ENCODE peak calls at places on chromosome 5, in four cellular contexts. One of them, this sample, is unnamed.

GRCh38 chr5:87242242-87242641 is 25.4 kb upstream of the RASA1 start:
- DNase-seq in neural progenitor cell: no peak
- DNase-seq in foreskin fibroblast: no peak
- DNase-seq in right atrium auricular region: no peak
- DNase-seq in this sample: no peak

GRCh38 chr5:142201471-142201887 is 92.9 kb downstream of the NDFIP1 start:
- DNase-seq in neural progenitor cell: no peak
- DNase-seq in foreskin fibroblast: peak
- DNase-seq in right atrium auricular region: no peak
- DNase-seq in this sample: peak

GRCh38 chr5:172412724-172413260 is 41.5 kb downstream of the SH3PXD2B start:
- DNase-seq in neural progenitor cell: no peak
- DNase-seq in foreskin fibroblast: peak
- DNase-seq in right atrium auricular region: peak
- DNase-seq in this sample: peak

GRCh38 chr5:175797521-175798038 is 73.8 kb upstream of the CPLX2 start:
- DNase-seq in neural progenitor cell: peak
- DNase-seq in foreskin fibroblast: no peak
- DNase-seq in right atrium auricular region: no peak
- DNase-seq in this sample: no peak

GRCh38 chr5:143641549-143641955 is 170.4 kb upstream of the HMHB1 start:
- DNase-seq in neural progenitor cell: no peak
- DNase-seq in foreskin fibroblast: peak
- DNase-seq in right atrium auricular region: no peak
- DNase-seq in this sample: peak

GRCh38 chr5:146426853-146427618 is 20.1 kb upstream of the TCERG1 start:
- DNase-seq in neural progenitor cell: peak
- DNase-seq in foreskin fibroblast: peak
- DNase-seq in right atrium auricular region: no peak
- DNase-seq in this sample: peak

GRCh38 chr5:139481122-139481533 is 1.4 kb downstream of the STING1 start:
- DNase-seq in neural progenitor cell: no peak
- DNase-seq in foreskin fibroblast: peak
- DNase-seq in right atrium auricular region: no peak
- DNase-seq in this sample: no peak

GRCh38 chr5:24642022-24642421 is 2.8 kb downstream of the CDH10 start:
- DNase-seq in neural progenitor cell: peak
- DNase-seq in foreskin fibroblast: peak
- DNase-seq in right atrium auricular region: no peak
- DNase-seq in this sample: peak

GRCh38 chr5:96248152-96248551 is 184.9 kb downstream of the PCSK1 start:
- DNase-seq in neural progenitor cell: no peak
- DNase-seq in foreskin fibroblast: no peak
- DNase-seq in right atrium auricular region: no peak
- DNase-seq in this sample: no peak

GRCh38 chr5:587403-587802 is 24.7 kb upstream of the CEP72 start:
- DNase-seq in neural progenitor cell: no peak
- DNase-seq in foreskin fibroblast: no peak
- DNase-seq in right atrium auricular region: no peak
- DNase-seq in this sample: no peak

GRCh38 chr5:135332519-135333150 is 66.4 kb downstream of the MACROH2A1 start:
- DNase-seq in neural progenitor cell: peak
- DNase-seq in foreskin fibroblast: peak
- DNase-seq in right atrium auricular region: no peak
- DNase-seq in this sample: peak

GRCh38 chr5:173454381-173454763 is 126.2 kb upstream of the STC2 start:
- DNase-seq in neural progenitor cell: no peak
- DNase-seq in foreskin fibroblast: peak
- DNase-seq in right atrium auricular region: no peak
- DNase-seq in this sample: no peak

GRCh38 chr5:14122089-14122488 is 21.1 kb upstream of the TRIO start:
- DNase-seq in neural progenitor cell: no peak
- DNase-seq in foreskin fibroblast: no peak
- DNase-seq in right atrium auricular region: no peak
- DNase-seq in this sample: no peak

GRCh38 chr5:129361441-129362025 is 98.6 kb upstream of the ADAMTS19 start:
- DNase-seq in neural progenitor cell: peak
- DNase-seq in foreskin fibroblast: peak
- DNase-seq in right atrium auricular region: no peak
- DNase-seq in this sample: no peak

GRCh38 chr5:172455511-172456061 is 1.3 kb upstream of the SH3PXD2B start:
- DNase-seq in neural progenitor cell: peak
- DNase-seq in foreskin fibroblast: peak
- DNase-seq in right atrium auricular region: no peak
- DNase-seq in this sample: no peak

GRCh38 chr5:172920447-172920849 is 38.8 kb upstream of the RPL26L1 start:
- DNase-seq in neural progenitor cell: no peak
- DNase-seq in foreskin fibroblast: peak
- DNase-seq in right atrium auricular region: no peak
- DNase-seq in this sample: peak

GRCh38 chr5:31113101-31113500 is 80.4 kb upstream of the CDH6 start:
- DNase-seq in neural progenitor cell: no peak
- DNase-seq in foreskin fibroblast: peak
- DNase-seq in right atrium auricular region: no peak
- DNase-seq in this sample: peak

GRCh38 chr5:86152988-86153560 is 464.7 kb upstream of the COX7C start:
- DNase-seq in neural progenitor cell: no peak
- DNase-seq in foreskin fibroblast: no peak
- DNase-seq in right atrium auricular region: no peak
- DNase-seq in this sample: no peak

GRCh38 chr5:6831678-6832077 is 118.4 kb downstream of the TENT4A start:
- DNase-seq in neural progenitor cell: no peak
- DNase-seq in foreskin fibroblast: no peak
- DNase-seq in right atrium auricular region: no peak
- DNase-seq in this sample: no peak

GRCh38 chr5:129906177-129906887 is 2.1 kb downstream of the CHSY3 start:
- DNase-seq in neural progenitor cell: peak
- DNase-seq in foreskin fibroblast: peak
- DNase-seq in right atrium auricular region: peak
- DNase-seq in this sample: peak

GRCh38 chr5:78964889-78965288 is 20.2 kb downstream of the ARSB start:
- DNase-seq in neural progenitor cell: peak
- DNase-seq in foreskin fibroblast: peak
- DNase-seq in right atrium auricular region: no peak
- DNase-seq in this sample: peak

GRCh38 chr5:66807743-66808142 is 211.6 kb downstream of the MAST4 start:
- DNase-seq in neural progenitor cell: peak
- DNase-seq in foreskin fibroblast: peak
- DNase-seq in right atrium auricular region: no peak
- DNase-seq in this sample: peak

GRCh38 chr5:95861221-95861857 is 38.8 kb upstream of the GLRX start:
- DNase-seq in neural progenitor cell: no peak
- DNase-seq in foreskin fibroblast: peak
- DNase-seq in right atrium auricular region: peak
- DNase-seq in this sample: peak

GRCh38 chr5:157548513-157549282 is 26.9 kb downstream of the ADAM19 start:
- DNase-seq in neural progenitor cell: no peak
- DNase-seq in foreskin fibroblast: peak
- DNase-seq in right atrium auricular region: no peak
- DNase-seq in this sample: no peak

GRCh38 chr5:146716636-146717035 is 161.9 kb downstream of the PPP2R2B start:
- DNase-seq in neural progenitor cell: no peak
- DNase-seq in foreskin fibroblast: no peak
- DNase-seq in right atrium auricular region: no peak
- DNase-seq in this sample: no peak

GRCh38 chr5:129243058-129243457 is 148.5 kb downstream of the ISOC1 start:
- DNase-seq in neural progenitor cell: no peak
- DNase-seq in foreskin fibroblast: peak
- DNase-seq in right atrium auricular region: no peak
- DNase-seq in this sample: no peak

DNA sequence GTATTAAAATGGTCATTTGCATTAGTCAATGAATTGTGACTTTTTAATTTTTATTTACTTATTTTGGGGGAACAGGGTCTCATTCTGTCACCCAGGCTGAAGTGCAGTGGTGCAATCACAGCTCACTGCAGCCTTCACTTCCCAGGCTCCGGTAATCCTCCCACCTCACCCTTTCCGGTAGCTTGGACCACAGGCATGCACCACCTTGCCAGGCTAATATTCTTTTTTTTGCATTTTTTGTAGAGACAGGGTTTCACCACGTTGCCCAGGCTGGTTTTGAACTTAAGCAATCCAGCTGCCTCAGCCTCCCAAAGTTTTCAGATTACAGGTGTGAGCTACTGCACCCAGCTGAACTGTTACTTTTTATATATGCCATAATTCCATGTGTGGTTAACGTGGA is 143.4 kb downstream of the FBXL17 start:
- DNase-seq in neural progenitor cell: no peak
- DNase-seq in foreskin fibroblast: no peak
- DNase-seq in right atrium auricular region: no peak
- DNase-seq in this sample: no peak
- TF ChIP-seq CTCF in neural progenitor cell: no peak
- TF ChIP-seq CTCF in foreskin fibroblast: no peak
- TF ChIP-seq CTCF in right atrium auricular region: no peak
- TF ChIP-seq CTCF in this sample: no peak

DNA sequence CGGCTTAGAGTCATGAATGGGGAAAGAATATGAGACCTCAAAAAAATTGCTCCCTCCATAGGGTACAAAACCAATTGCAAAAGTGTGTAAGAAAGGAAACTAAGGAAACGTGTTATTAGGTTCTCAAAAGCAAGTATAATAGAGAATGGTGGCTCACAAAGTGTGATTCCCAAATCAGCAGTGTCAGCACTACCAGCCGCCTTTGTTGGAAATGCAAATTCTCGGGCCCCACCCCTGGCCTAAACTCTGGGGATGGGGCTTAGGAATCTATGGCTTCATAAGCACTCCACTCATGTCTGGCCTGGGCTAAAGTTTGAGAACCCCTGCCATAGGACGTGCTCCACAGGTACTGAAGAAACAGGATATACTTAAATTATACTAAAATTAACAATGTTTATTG is 1.6 kb upstream of the CCDC69 start:
- DNase-seq in neural progenitor cell: no peak
- DNase-seq in foreskin fibroblast: no peak
- DNase-seq in right atrium auricular region: no peak
- DNase-seq in this sample: no peak
- H3K4me3 ChIP-seq in neural progenitor cell: no peak
- H3K4me3 ChIP-seq in foreskin fibroblast: no peak
- H3K4me3 ChIP-seq in right atrium auricular region: no peak
- H3K4me3 ChIP-seq in this sample: no peak

DNA sequence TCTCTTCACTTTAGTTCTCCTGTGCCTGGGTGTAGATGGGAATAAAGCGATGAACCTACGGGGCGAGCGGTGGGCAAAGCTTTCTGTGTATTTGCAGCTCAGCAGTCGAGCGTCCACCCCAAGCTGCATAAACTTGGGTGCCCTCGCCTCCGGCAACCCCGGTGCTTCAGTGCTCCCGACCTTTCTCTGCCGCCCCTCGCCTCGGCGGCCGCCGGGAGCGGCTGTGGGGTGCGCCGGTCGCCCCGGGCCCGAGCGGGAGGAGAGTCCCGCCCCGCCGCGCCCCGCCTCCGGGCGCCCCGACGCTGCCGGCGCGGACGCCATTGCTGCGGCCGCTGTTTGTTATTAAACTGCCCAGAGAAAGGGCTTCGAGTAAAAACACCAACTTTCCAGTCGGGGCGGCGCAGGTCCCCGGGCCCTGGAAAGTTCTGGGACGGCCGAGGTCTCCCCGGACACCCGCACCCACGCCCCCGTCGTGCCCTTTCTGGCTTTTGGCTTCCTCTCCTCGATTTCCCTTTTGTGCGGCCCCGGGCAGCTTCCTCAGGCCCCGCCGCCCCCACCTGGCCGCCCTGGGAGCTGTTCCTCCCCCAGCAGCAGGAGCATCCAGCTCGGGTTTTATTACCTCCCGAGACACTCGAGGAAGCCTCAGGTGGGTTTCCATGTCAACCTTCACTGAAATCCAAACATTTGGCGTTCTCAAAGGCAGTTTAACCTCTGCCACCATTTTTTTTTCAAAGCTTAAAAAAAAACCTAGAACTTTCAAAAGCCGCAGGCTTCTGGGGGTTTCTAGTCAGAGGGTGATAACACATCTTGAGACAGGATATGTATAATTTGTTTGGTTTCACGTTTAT is 334.3 kb downstream of the CWC27 start:
- DNase-seq in neural progenitor cell: peak
- DNase-seq in foreskin fibroblast: peak
- DNase-seq in right atrium auricular region: no peak
- DNase-seq in this sample: peak
- TF ChIP-seq CTCF in neural progenitor cell: no peak
- TF ChIP-seq CTCF in foreskin fibroblast: peak
- TF ChIP-seq CTCF in right atrium auricular region: peak
- TF ChIP-seq CTCF in this sample: peak

DNA sequence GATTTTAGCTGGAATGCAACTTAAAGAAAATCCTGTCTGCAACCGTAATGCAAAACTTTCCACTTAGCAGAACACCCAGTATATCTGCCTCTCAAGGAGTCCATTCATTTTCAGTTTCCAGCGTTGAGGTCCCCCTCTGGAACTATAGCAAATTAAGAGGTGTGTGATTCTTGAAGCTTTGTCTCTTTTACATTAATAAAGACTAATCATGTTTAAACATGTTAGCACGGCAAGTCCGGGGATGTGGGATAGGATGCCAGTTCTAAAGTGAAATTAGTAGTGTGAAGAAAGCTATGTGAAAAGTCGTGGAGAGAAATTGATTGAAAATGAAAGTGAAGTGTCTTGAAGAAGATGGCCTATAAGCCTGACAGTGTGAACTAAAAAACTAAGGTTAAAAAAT is 429.1 kb downstream of the NR2F1-AS1 start:
- DNase-seq in neural progenitor cell: no peak
- DNase-seq in foreskin fibroblast: no peak
- DNase-seq in right atrium auricular region: no peak
- DNase-seq in this sample: no peak
- H3K4me3 ChIP-seq in neural progenitor cell: no peak
- H3K4me3 ChIP-seq in foreskin fibroblast: no peak
- H3K4me3 ChIP-seq in right atrium auricular region: no peak
- H3K4me3 ChIP-seq in this sample: no peak

GRCh38 chr5:150075806-150076205 is 10.5 kb downstream of the CSF1R start:
- DNase-seq in neural progenitor cell: no peak
- DNase-seq in foreskin fibroblast: peak
- DNase-seq in right atrium auricular region: peak
- DNase-seq in this sample: no peak
- TF ChIP-seq CTCF in neural progenitor cell: no peak
- TF ChIP-seq CTCF in foreskin fibroblast: no peak
- TF ChIP-seq CTCF in right atrium auricular region: no peak
- TF ChIP-seq CTCF in this sample: peak

DNA sequence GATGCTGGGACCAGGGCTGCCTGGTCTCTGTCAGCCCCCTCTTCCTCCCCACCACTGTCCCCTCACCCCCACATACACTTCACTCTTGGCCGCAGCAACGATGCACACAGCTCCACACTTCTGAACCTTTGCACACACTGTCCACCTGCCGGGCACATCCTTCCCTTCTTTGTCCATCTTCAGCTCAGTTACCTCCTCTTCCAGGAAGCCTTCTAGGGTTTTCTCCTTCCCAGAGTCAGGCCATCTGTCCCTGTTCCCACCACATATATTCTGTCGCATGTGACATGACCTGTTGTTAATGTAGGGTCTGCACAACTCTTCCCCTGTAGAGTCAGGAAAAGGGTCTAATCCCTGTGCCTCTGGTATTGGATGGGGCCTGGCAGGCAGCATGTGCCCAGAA is 38.6 kb upstream of the PHYKPL start:
- DNase-seq in neural progenitor cell: no peak
- DNase-seq in foreskin fibroblast: no peak
- DNase-seq in right atrium auricular region: no peak
- DNase-seq in this sample: no peak
- H3K4me3 ChIP-seq in neural progenitor cell: no peak
- H3K4me3 ChIP-seq in foreskin fibroblast: no peak
- H3K4me3 ChIP-seq in right atrium auricular region: no peak
- H3K4me3 ChIP-seq in this sample: no peak